ENCODE peak calls at places on chromosomes 13 and 19, in six cellular contexts. K, M, V, J, U and F are unnamed samples.

GRCh38 chr13:69050696-69051095 is 1056.9 kb upstream of the ATXN8OS start:
- DNase-seq in J (no peak), K (no peak), U (no peak), M (no peak), V (no peak), F (no peak)

GRCh38 chr13:110245421-110245899 is 61.5 kb downstream of the COL4A1 start:
- DNase-seq in J (no peak), U (no peak), K (no peak), V (peak), M (no peak), F (no peak)

GRCh38 chr19:34662919-34663318 is 14.0 kb downstream of the SCGB2B2 start:
- DNase-seq in J (no peak), M (peak), V (no peak), K (no peak), U (no peak), F (peak)

GRCh38 chr13:59914556-59914955 is 249.2 kb downstream of the DIAPH3 start:
- DNase-seq in U (no peak), J (no peak), K (no peak), M (no peak), V (no peak), F (no peak)

GRCh38 chr19:10086904-10087256 is 763 bp downstream of the SHFL start:
- DNase-seq in U (no peak), M (no peak), J (peak), K (peak), V (no peak), F (no peak)

GRCh38 chr19:57978586-57979289 is 4.4 kb upstream of the C19orf18 start:
- DNase-seq in V (no peak), M (no peak), U (no peak), J (no peak), K (no peak), F (no peak)

GRCh38 chr13:50713849-50714248 is 129.6 kb downstream of the DLEU7 start:
- DNase-seq in K (no peak), J (no peak), M (peak), U (peak), V (no peak), F (peak)

GRCh38 chr13:24196593-24197197 is 36.2 kb downstream of the SPATA13 start:
- DNase-seq in J (no peak), U (no peak), V (no peak), K (no peak), M (peak), F (peak)

GRCh38 chr19:409515-410242 is 732 bp upstream of the C2CD4C start:
- DNase-seq in V (no peak), U (no peak), M (peak), K (no peak), J (peak), F (peak)

GRCh38 chr19:12723643-12724426 is at the start of gene TNPO2:
- DNase-seq in U (no peak), K (peak), M (peak), J (peak), V (peak), F (peak)

GRCh38 chr13:106471957-106472543 is 63.4 kb downstream of the EFNB2 start:
- DNase-seq in K (no peak), M (no peak), U (peak), V (peak), J (no peak), F (no peak)

GRCh38 chr19:35151273-35152065 is 3.1 kb upstream of the FXYD5 start:
- DNase-seq in V (no peak), M (no peak), J (no peak), U (no peak), K (no peak), F (no peak)

GRCh38 chr13:25114220-25114619 is 18.3 kb downstream of the PABPC3 start:
- DNase-seq in M (peak), V (no peak), K (peak), U (peak), J (no peak), F (peak)

GRCh38 chr13:113157929-113158747 is at the start of gene PROZ:
- DNase-seq in V (no peak), K (no peak), M (no peak), U (no peak), J (no peak), F (no peak)

GRCh38 chr19:39246951-39247669 is 1.5 kb downstream of the IFNL4 start:
- DNase-seq in K (peak), M (no peak), U (no peak), V (no peak), J (no peak), F (no peak)

GRCh38 chr13:113743366-113744195 is 15.4 kb upstream of the TMEM255B start:
- DNase-seq in K (no peak), V (no peak), J (no peak), U (no peak), M (no peak), F (no peak)

GRCh38 chr13:53784331-53784730 is 755.7 kb downstream of the OLFM4 start:
- DNase-seq in U (no peak), V (no peak), J (no peak), K (no peak), M (no peak), F (no peak)

GRCh38 chr13:112702341-112702982 is 12.6 kb downstream of the ATP11A start:
- DNase-seq in U (no peak), J (peak), V (peak), K (no peak), M (no peak), F (no peak)

GRCh38 chr13:111401151-111401550 is 80.7 kb downstream of the TEX29 start:
- DNase-seq in K (no peak), J (no peak), V (no peak), M (no peak), U (no peak), F (no peak)

GRCh38 chr13:30362869-30363268 is 55.5 kb upstream of the KATNAL1 start:
- DNase-seq in V (no peak), U (no peak), K (no peak), M (no peak), J (no peak), F (no peak)

GRCh38 chr13:27338816-27339215 is 68.2 kb downstream of the RASL11A start:
- DNase-seq in U (no peak), J (no peak), V (no peak), M (peak), K (no peak), F (peak)

GRCh38 chr13:106688940-106689339 is 121.0 kb upstream of the ARGLU1 start:
- DNase-seq in J (no peak), V (no peak), M (no peak), K (no peak), U (no peak), F (no peak)

GRCh38 chr13:110657196-110657595 is 41.9 kb downstream of the NAXD start:
- DNase-seq in V (no peak), M (no peak), J (no peak), U (no peak), K (no peak), F (no peak)

GRCh38 chr13:23673354-23673753 is 103.1 kb downstream of the TNFRSF19 start:
- DNase-seq in K (no peak), U (peak), M (no peak), V (peak), J (no peak), F (no peak)

GRCh38 chr13:47250141-47250540 is 353.3 kb upstream of the HTR2A start:
- DNase-seq in U (no peak), J (peak), M (no peak), V (peak), K (no peak), F (no peak)

GRCh38 chr13:51912091-51912490 is 50.3 kb downstream of the CCDC70 start:
- DNase-seq in K (no peak), U (no peak), M (peak), V (no peak), J (no peak), F (no peak)

GRCh38 chr19:19474950-19475781 is 40.2 kb downstream of the TSSK6 start:
- DNase-seq in U (no peak), K (no peak), V (no peak), J (no peak), M (no peak), F (no peak)

GRCh38 chr19:19028526-19028925 is 4.8 kb downstream of the SUGP2 start:
- DNase-seq in V (no peak), U (no peak), K (no peak), J (no peak), M (no peak), F (no peak)

GRCh38 chr13:101649490-101650126 is 197.1 kb downstream of the ITGBL1 start:
- DNase-seq in M (no peak), K (no peak), J (no peak), V (no peak), U (peak), F (no peak)

GRCh38 chr19:37079238-37079637 is 1.0 kb downstream of the ZNF420 start:
- DNase-seq in M (peak), V (no peak), K (no peak), J (no peak), U (no peak), F (peak)

GRCh38 chr13:46775385-46776065 is 21.4 kb downstream of the ESD start:
- DNase-seq in V (no peak), K (no peak), U (no peak), J (no peak), M (no peak), F (no peak)

GRCh38 chr13:40438999-40439797 is 227.2 kb downstream of the FOXO1 start:
- DNase-seq in M (peak), U (no peak), K (no peak), V (peak), J (peak), F (peak)

GRCh38 chr13:27053235-27053884 is 118.3 kb downstream of the USP12 start:
- DNase-seq in J (no peak), K (no peak), V (no peak), M (no peak), U (no peak), F (no peak)